ENCODE peak calls at places on chromosomes 3 and 15, in six cellular contexts. One of them, this sample, is unnamed. For H3K27me3 and H3K9me3, the result is how much of the 10 kb centered on the place peaks cover.

GRCh38 chr3:148191966-148192365 is 505.7 kb upstream of the AGTR1 start:
- DNase-seq in heart right ventricle: no peak
- DNase-seq in heart left ventricle: no peak
- DNase-seq in cardiac muscle cell: no peak
- DNase-seq in adipocyte: no peak
- DNase-seq in thoracic aorta: no peak
- DNase-seq in this sample: no peak

GRCh38 chr15:78004919-78005634 is 72.4 kb downstream of the TBC1D2B start:
- DNase-seq in heart right ventricle: peak
- DNase-seq in heart left ventricle: peak
- DNase-seq in cardiac muscle cell: no peak
- DNase-seq in adipocyte: peak
- DNase-seq in thoracic aorta: no peak
- DNase-seq in this sample: peak

GRCh38 chr3:61890167-61890566 is 328.8 kb downstream of the PTPRG start:
- DNase-seq in heart right ventricle: no peak
- DNase-seq in heart left ventricle: no peak
- DNase-seq in cardiac muscle cell: no peak
- DNase-seq in adipocyte: no peak
- DNase-seq in thoracic aorta: no peak
- DNase-seq in this sample: no peak

GRCh38 chr3:176037636-176038035 is 1159.6 kb downstream of the TBL1XR1 start:
- DNase-seq in heart right ventricle: no peak
- DNase-seq in heart left ventricle: no peak
- DNase-seq in cardiac muscle cell: no peak
- DNase-seq in adipocyte: peak
- DNase-seq in thoracic aorta: no peak
- DNase-seq in this sample: no peak

GRCh38 chr3:69997486-69998307 is 1.8 kb upstream of the SAMMSON start:
- DNase-seq in heart right ventricle: no peak
- DNase-seq in heart left ventricle: no peak
- DNase-seq in cardiac muscle cell: no peak
- DNase-seq in adipocyte: peak
- DNase-seq in thoracic aorta: no peak
- DNase-seq in this sample: no peak

GRCh38 chr3:29618395-29619291 is 337.8 kb downstream of the RBMS3 start:
- DNase-seq in heart right ventricle: no peak
- DNase-seq in heart left ventricle: no peak
- DNase-seq in cardiac muscle cell: no peak
- DNase-seq in adipocyte: no peak
- DNase-seq in thoracic aorta: no peak
- DNase-seq in this sample: no peak

GRCh38 chr3:112681822-112682325 is 40.9 kb upstream of the CCDC80 start:
- DNase-seq in heart right ventricle: no peak
- DNase-seq in heart left ventricle: no peak
- DNase-seq in cardiac muscle cell: no peak
- DNase-seq in adipocyte: peak
- DNase-seq in thoracic aorta: no peak
- DNase-seq in this sample: peak

GRCh38 chr3:120450261-120450913 is 405 bp downstream of the FSTL1 start:
- DNase-seq in heart right ventricle: peak
- DNase-seq in heart left ventricle: peak
- DNase-seq in cardiac muscle cell: peak
- DNase-seq in adipocyte: peak
- DNase-seq in thoracic aorta: no peak
- DNase-seq in this sample: no peak

GRCh38 chr3:182843478-182843877 is 50.2 kb downstream of the ATP11B start:
- DNase-seq in heart right ventricle: no peak
- DNase-seq in heart left ventricle: no peak
- DNase-seq in cardiac muscle cell: no peak
- DNase-seq in adipocyte: peak
- DNase-seq in thoracic aorta: no peak
- DNase-seq in this sample: no peak

GRCh38 chr3:184262166-184262926 is 993 bp upstream of the CAMK2N2 start:
- DNase-seq in heart right ventricle: no peak
- DNase-seq in heart left ventricle: no peak
- DNase-seq in cardiac muscle cell: no peak
- DNase-seq in adipocyte: peak
- DNase-seq in thoracic aorta: no peak
- DNase-seq in this sample: no peak

GRCh38 chr15:77807115-77807514 is 174.4 kb upstream of the LINGO1 start:
- DNase-seq in heart right ventricle: no peak
- DNase-seq in heart left ventricle: no peak
- DNase-seq in cardiac muscle cell: no peak
- DNase-seq in adipocyte: no peak
- DNase-seq in thoracic aorta: no peak
- DNase-seq in this sample: no peak

GRCh38 chr3:67832807-67833206 is 178.4 kb upstream of the SUCLG2 start:
- DNase-seq in heart right ventricle: no peak
- DNase-seq in heart left ventricle: no peak
- DNase-seq in cardiac muscle cell: no peak
- DNase-seq in adipocyte: no peak
- DNase-seq in thoracic aorta: no peak
- DNase-seq in this sample: no peak

GRCh38 chr3:112086857-112087524 is 802 bp downstream of the C3orf52 start:
- DNase-seq in heart right ventricle: no peak
- DNase-seq in heart left ventricle: no peak
- DNase-seq in cardiac muscle cell: peak
- DNase-seq in adipocyte: peak
- DNase-seq in thoracic aorta: no peak
- DNase-seq in this sample: no peak

GRCh38 chr15:81118361-81118760 is 15.7 kb upstream of the CFAP161 start:
- DNase-seq in heart right ventricle: no peak
- DNase-seq in heart left ventricle: no peak
- DNase-seq in cardiac muscle cell: no peak
- DNase-seq in adipocyte: no peak
- DNase-seq in thoracic aorta: no peak
- DNase-seq in this sample: no peak

GRCh38 chr3:181896605-181897004 is 184.9 kb downstream of the SOX2 start:
- DNase-seq in heart right ventricle: no peak
- DNase-seq in heart left ventricle: no peak
- DNase-seq in cardiac muscle cell: no peak
- DNase-seq in adipocyte: no peak
- DNase-seq in thoracic aorta: no peak
- DNase-seq in this sample: no peak

GRCh38 chr3:144119611-144120010 is 148.0 kb downstream of the DIPK2A start:
- DNase-seq in heart right ventricle: no peak
- DNase-seq in heart left ventricle: no peak
- DNase-seq in cardiac muscle cell: no peak
- DNase-seq in adipocyte: no peak
- DNase-seq in thoracic aorta: no peak
- DNase-seq in this sample: no peak

GRCh38 chr15:36645106-36645505 is 65.7 kb downstream of the CDIN1 start:
- DNase-seq in heart right ventricle: no peak
- DNase-seq in heart left ventricle: no peak
- DNase-seq in cardiac muscle cell: no peak
- DNase-seq in adipocyte: no peak
- DNase-seq in thoracic aorta: no peak
- DNase-seq in this sample: no peak

GRCh38 chr3:15886521-15886920 is 88.7 kb upstream of the ANKRD28 start:
- DNase-seq in heart right ventricle: no peak
- DNase-seq in heart left ventricle: no peak
- DNase-seq in cardiac muscle cell: no peak
- DNase-seq in adipocyte: no peak
- DNase-seq in thoracic aorta: no peak
- DNase-seq in this sample: no peak
- H3K27me3 ChIP-seq in heart right ventricle: under half
- H3K27me3 ChIP-seq in heart left ventricle: under half
- H3K27me3 ChIP-seq in cardiac muscle cell: under half
- H3K27me3 ChIP-seq in adipocyte: under half
- H3K27me3 ChIP-seq in thoracic aorta: under half
- H3K27me3 ChIP-seq in this sample: under half

DNA sequence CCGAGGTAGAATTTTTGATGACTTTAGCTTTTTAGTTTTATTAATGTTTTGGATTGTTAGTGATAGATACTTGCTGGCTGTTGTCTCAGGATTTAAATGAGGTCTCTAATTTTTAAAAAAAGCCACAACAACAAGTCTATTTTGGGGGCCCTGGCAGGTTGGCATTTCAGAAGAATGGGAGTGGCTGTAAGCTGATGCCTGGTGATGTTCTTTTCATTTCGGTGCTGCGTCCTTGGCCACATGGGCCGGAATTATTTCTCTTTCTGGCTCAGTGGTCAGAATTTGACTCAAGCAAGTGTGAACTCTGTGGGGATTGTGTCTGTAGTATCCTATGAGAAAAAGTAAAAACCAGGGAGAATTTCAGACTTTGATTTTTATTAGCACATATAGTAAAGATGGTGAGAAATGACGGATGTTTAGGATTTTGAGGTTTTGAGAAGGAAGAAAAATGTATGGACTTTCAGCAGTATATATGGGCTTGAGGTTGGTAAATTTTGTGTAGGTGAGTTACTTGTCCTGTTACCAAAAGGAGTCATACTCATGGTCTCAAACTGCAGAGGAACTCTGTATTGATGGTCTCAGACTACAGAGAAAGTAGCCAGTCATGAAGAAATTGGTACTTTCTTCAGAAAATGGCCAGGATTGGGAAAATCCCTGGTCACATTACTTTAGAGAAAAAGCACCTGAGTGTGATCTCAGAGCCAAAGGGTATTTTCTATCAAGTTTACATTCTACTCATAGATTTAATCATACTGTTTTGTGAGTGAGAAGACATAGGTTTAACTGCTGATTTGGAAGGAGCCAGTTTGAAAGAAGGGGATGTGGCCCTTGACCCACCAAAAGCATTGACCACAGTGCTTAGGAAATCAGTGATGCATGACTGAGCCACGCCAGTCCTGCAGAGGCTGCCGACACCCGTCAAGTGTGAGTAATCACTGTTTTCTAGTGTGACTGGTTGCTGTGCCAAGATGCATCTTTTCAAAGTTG is 203.3 kb downstream of the AKAP13 start:
- DNase-seq in heart right ventricle: peak
- DNase-seq in heart left ventricle: peak
- DNase-seq in cardiac muscle cell: no peak
- DNase-seq in adipocyte: no peak
- DNase-seq in thoracic aorta: no peak
- DNase-seq in this sample: no peak
- H3K4me3 ChIP-seq in heart right ventricle: peak
- H3K4me3 ChIP-seq in heart left ventricle: peak
- H3K4me3 ChIP-seq in cardiac muscle cell: no peak
- H3K4me3 ChIP-seq in adipocyte: peak
- H3K4me3 ChIP-seq in thoracic aorta: peak
- H3K4me3 ChIP-seq in this sample: no peak

GRCh38 chr3:94862703-94863102 is 799.8 kb downstream of the NSUN3 start:
- DNase-seq in heart right ventricle: no peak
- DNase-seq in heart left ventricle: no peak
- DNase-seq in cardiac muscle cell: peak
- DNase-seq in adipocyte: peak
- DNase-seq in thoracic aorta: no peak
- DNase-seq in this sample: no peak
- H3K9me3 ChIP-seq in heart right ventricle: half or more
- H3K9me3 ChIP-seq in heart left ventricle: under half
- H3K9me3 ChIP-seq in cardiac muscle cell: under half
- H3K9me3 ChIP-seq in adipocyte: under half
- H3K9me3 ChIP-seq in thoracic aorta: under half
- H3K9me3 ChIP-seq in this sample: under half

DNA sequence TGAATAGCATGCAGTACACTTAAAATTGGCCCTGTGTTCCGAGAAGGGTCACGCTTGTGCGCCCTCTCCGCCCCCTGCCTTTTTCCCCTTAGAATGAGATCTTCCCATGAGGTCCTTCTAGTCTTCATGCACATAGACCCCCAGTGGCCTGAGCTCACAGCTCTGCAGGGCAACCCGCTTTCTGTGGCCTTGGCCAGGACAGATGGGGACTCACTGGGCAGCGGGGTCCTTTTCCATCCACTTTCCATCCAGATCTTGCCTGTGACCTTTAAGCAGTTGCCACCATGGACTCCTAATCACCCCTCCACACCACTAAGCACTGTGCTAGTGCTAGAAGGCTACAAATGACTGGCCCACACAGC is 244.4 kb downstream of the UACA start:
- DNase-seq in heart right ventricle: no peak
- DNase-seq in heart left ventricle: no peak
- DNase-seq in cardiac muscle cell: no peak
- DNase-seq in adipocyte: no peak
- DNase-seq in thoracic aorta: no peak
- DNase-seq in this sample: no peak
- H3K27me3 ChIP-seq in heart right ventricle: under half
- H3K27me3 ChIP-seq in heart left ventricle: under half
- H3K27me3 ChIP-seq in cardiac muscle cell: under half
- H3K27me3 ChIP-seq in adipocyte: half or more
- H3K27me3 ChIP-seq in thoracic aorta: under half
- H3K27me3 ChIP-seq in this sample: half or more

GRCh38 chr3:46695962-46696922 is 2.8 kb upstream of the ALS2CL start:
- DNase-seq in heart right ventricle: peak
- DNase-seq in heart left ventricle: peak
- DNase-seq in cardiac muscle cell: peak
- DNase-seq in adipocyte: peak
- DNase-seq in thoracic aorta: no peak
- DNase-seq in this sample: no peak

GRCh38 chr3:46693897-46694235 is 387 bp upstream of the ALS2CL start:
- DNase-seq in heart right ventricle: no peak
- DNase-seq in heart left ventricle: peak
- DNase-seq in cardiac muscle cell: no peak
- DNase-seq in adipocyte: no peak
- DNase-seq in thoracic aorta: no peak
- DNase-seq in this sample: no peak

GRCh38 chr3:46695177-46695961 is 1.9 kb upstream of the ALS2CL start:
- DNase-seq in heart right ventricle: peak
- DNase-seq in heart left ventricle: peak
- DNase-seq in cardiac muscle cell: no peak
- DNase-seq in adipocyte: no peak
- DNase-seq in thoracic aorta: no peak
- DNase-seq in this sample: no peak

GRCh38 chr3:46693038-46693896 is at the start of gene ALS2CL:
- DNase-seq in heart right ventricle: peak
- DNase-seq in heart left ventricle: peak
- DNase-seq in cardiac muscle cell: peak
- DNase-seq in adipocyte: peak
- DNase-seq in thoracic aorta: no peak
- DNase-seq in this sample: no peak

DNA sequence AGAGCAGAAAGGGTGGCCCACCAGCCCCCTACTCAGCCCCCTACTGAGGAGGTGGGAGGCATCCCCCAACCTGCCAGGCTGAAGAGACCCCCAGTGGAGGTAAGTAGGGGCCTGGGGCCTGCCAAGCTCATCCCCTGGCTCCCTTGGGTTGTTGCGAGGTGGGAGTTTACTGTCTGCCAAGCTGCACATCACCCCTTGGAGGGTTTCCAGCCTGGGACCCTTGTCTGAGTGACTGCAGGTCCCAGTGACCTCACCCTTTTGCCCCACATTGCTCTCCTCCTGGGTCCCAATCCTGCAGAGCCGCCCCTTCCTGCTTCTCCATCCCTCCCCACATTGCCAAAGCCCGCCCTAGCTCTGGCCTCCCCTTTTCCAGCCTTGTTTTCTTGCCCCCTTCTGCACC is 1.0 kb upstream of the ALS2CL start:
- DNase-seq in heart right ventricle: no peak
- DNase-seq in heart left ventricle: no peak
- DNase-seq in cardiac muscle cell: no peak
- DNase-seq in adipocyte: no peak
- DNase-seq in thoracic aorta: no peak
- DNase-seq in this sample: no peak
- H3K4me3 ChIP-seq in heart right ventricle: peak
- H3K4me3 ChIP-seq in heart left ventricle: no peak
- H3K4me3 ChIP-seq in cardiac muscle cell: no peak
- H3K4me3 ChIP-seq in adipocyte: no peak
- H3K4me3 ChIP-seq in thoracic aorta: no peak
- H3K4me3 ChIP-seq in this sample: no peak

GRCh38 chr3:20837676-20838302 is 651.8 kb upstream of the SGO1 start:
- DNase-seq in heart right ventricle: no peak
- DNase-seq in heart left ventricle: no peak
- DNase-seq in cardiac muscle cell: no peak
- DNase-seq in adipocyte: no peak
- DNase-seq in thoracic aorta: no peak
- DNase-seq in this sample: no peak
- H3K9me3 ChIP-seq in heart right ventricle: under half
- H3K9me3 ChIP-seq in heart left ventricle: under half
- H3K9me3 ChIP-seq in cardiac muscle cell: under half
- H3K9me3 ChIP-seq in adipocyte: under half
- H3K9me3 ChIP-seq in thoracic aorta: under half
- H3K9me3 ChIP-seq in this sample: under half